ENCODE peak calls at places on chromosomes 1 and 21, in five cellular contexts. G is heart left ventricle, R is fibroblast of mammary gland, C is lower leg skin, S is adipocyte. X is an unnamed sample.

GRCh38 chr1:203296456-203297073 is 8.8 kb upstream of the BTG2 start:
- DNase-seq in G (peak), R (peak), C (no peak), S (peak), X (no peak)

GRCh38 chr1:12201343-12202189 is 28.3 kb upstream of the VPS13D start:
- DNase-seq in G (no peak), R (no peak), C (no peak), S (no peak), X (no peak)

GRCh38 chr1:53321776-53322602 is 5.9 kb downstream of the LRP8 start:
- DNase-seq in G (no peak), R (no peak), C (no peak), S (no peak), X (no peak)

GRCh38 chr1:240912821-240913220 is 300.9 kb upstream of the GREM2 start:
- DNase-seq in G (no peak), R (no peak), C (no peak), S (no peak), X (no peak)

GRCh38 chr1:190258003-190258402 is 219.7 kb downstream of the BRINP3 start:
- DNase-seq in G (no peak), R (no peak), C (no peak), S (no peak), X (no peak)

GRCh38 chr1:2457444-2457843 is 18.6 kb upstream of the PLCH2 start:
- DNase-seq in G (no peak), R (no peak), C (no peak), S (no peak), X (no peak)

GRCh38 chr21:35940074-35940927 is 120.0 kb downstream of the SETD4 start:
- DNase-seq in G (peak), R (peak), C (no peak), S (peak), X (no peak)

GRCh38 chr1:183197762-183198161 is 11.7 kb downstream of the LAMC2 start:
- DNase-seq in G (no peak), R (no peak), C (no peak), S (no peak), X (no peak)

GRCh38 chr1:153122831-153123421 is 9.6 kb upstream of the SPRR2F start:
- DNase-seq in G (no peak), R (no peak), C (no peak), S (no peak), X (no peak)

GRCh38 chr1:221263831-221264767 is 384.9 kb downstream of the HLX start:
- DNase-seq in G (peak), R (peak), C (no peak), S (peak), X (peak)

GRCh38 chr21:36461918-36462486 is 17.9 kb downstream of the CLDN14 start:
- DNase-seq in G (no peak), R (no peak), C (no peak), S (no peak), X (no peak)

GRCh38 chr1:115949156-115949555 is 27.2 kb upstream of the SLC22A15 start:
- DNase-seq in G (no peak), R (peak), C (no peak), S (no peak), X (no peak)

GRCh38 chr1:60234761-60235160 is 161.2 kb upstream of the C1orf87 start:
- DNase-seq in G (no peak), R (peak), C (no peak), S (no peak), X (no peak)

GRCh38 chr1:19942088-19942487 is 18.7 kb upstream of the PLA2G2E start:
- DNase-seq in G (no peak), R (peak), C (no peak), S (no peak), X (no peak)

GRCh38 chr1:111030590-111030989 is 66.9 kb upstream of the LRIF1 start:
- DNase-seq in G (no peak), R (peak), C (no peak), S (peak), X (no peak)

GRCh38 chr1:107326823-107327445 is 186.1 kb downstream of the NTNG1 start:
- DNase-seq in G (no peak), R (no peak), C (no peak), S (peak), X (no peak)

GRCh38 chr1:241837901-241838300 is 10.1 kb upstream of the EXO1 start:
- DNase-seq in G (no peak), R (peak), C (no peak), S (peak), X (no peak)

GRCh38 chr1:7827134-7827955 is 25.5 kb downstream of the UTS2 start:
- DNase-seq in G (no peak), R (peak), C (no peak), S (no peak), X (no peak)

GRCh38 chr1:93446837-93447451 is 974 bp upstream of the FNBP1L start:
- DNase-seq in G (peak), R (peak), C (peak), S (peak), X (no peak)

GRCh38 chr1:116982319-116983004 is 19.1 kb upstream of the CD101 start:
- DNase-seq in G (no peak), R (no peak), C (no peak), S (no peak), X (no peak)

GRCh38 chr1:156860639-156861423 is at the start of gene NTRK1:
- DNase-seq in G (peak), R (no peak), C (no peak), S (peak), X (no peak)

GRCh38 chr21:34771512-34772028 is 102.8 kb downstream of the CLIC6 start:
- DNase-seq in G (no peak), R (peak), C (no peak), S (peak), X (no peak)

GRCh38 chr1:26280333-26281042 is 602 bp downstream of the SH3BGRL3 start:
- DNase-seq in G (peak), R (peak), C (peak), S (peak), X (no peak)

GRCh38 chr1:26277719-26278118 is 2.2 kb upstream of the SH3BGRL3 start:
- DNase-seq in G (peak), R (no peak), C (no peak), S (no peak), X (no peak)

GRCh38 chr1:26278303-26278702 is 1.6 kb upstream of the SH3BGRL3 start:
- DNase-seq in G (peak), R (peak), C (peak), S (peak), X (peak)

GRCh38 chr1:26279598-26280332 is at the start of gene SH3BGRL3:
- DNase-seq in G (peak), R (peak), C (peak), S (peak), X (peak)

DNA sequence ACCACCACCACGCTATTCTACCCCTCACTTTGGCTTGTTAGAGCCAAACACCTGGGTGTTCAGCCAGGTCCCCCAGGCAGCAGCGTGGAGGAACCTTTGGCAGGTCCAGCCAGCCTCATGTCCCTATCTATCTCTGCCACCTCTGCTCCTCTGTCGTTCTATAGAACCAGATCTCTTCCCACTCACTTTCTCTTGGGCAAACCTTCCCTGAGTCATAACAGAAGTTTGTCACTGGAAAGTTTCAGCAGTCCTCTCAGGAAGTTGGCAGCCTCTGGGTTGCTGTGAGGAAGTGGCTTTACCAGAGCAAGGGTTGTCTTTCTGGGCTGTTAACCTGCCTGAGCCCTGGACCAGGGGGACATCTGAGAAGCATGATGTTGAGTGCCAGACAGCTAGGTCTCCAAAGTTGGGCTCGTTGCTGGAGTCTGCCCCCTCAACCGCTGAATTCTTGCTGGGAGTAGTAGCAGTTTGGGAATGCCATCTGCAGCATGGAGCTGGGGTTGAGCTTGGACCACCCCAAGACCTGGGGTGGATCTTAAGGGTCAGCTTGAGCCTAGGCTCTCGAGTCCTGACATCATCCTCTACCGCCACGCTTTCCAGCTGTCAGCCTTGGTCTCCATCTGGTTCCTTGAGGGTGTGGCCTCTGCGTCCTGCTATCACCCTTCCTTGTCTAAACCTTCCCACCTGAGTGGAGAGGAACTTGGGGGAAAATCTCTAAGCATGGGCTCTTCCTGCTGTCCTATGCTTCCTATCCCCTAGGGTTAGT is 870 bp upstream of the SH3BGRL3 start:
- DNase-seq in G (peak), R (peak), C (peak), S (peak), X (no peak)
- H3K4me3 ChIP-seq in G (peak), R (peak), C (peak), S (peak), X (peak)

DNA sequence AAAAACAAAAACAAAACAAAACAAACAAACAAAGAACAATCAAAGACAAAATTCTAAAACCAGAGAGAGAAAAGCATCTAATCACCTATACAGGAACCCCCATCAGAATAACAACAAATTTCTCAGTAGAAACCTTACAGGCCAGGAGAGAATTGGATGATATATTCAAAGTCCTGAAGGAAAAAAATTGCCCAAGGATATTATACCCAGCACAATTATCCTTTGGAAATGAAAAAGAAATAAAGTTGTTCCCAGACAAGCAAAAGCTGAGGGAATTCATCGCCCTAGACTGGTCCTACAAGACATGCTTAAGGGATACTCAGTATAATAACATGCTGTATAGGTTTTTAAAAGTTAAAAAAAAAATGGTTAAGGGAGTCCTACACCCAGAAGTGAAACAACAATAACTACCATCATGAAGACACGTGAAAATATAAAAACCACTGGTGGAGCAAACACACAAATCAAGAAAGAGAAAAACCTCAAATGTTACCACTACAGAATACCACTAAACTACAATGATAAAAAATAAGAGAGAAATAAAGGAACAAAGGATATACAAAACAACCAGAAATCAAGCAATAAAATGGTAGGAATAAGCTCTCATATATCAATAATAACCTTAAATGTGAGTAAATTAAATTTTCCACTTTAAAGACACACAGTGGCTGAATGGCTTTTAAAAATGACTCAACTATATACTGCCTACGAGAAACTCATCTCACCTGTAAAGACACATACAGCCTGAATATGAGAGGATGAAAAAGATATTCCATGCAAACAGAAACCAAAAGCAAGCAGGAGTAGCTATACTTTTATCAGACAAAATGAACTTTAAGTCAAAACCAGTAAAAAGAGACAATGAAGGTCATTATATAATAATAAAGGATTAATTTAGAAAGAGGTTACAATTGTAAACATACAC is 121.9 kb downstream of the ACBD6 start:
- DNase-seq in G (no peak), R (no peak), C (no peak), S (no peak), X (no peak)
- H3K4me3 ChIP-seq in G (no peak), R (no peak), C (no peak), S (peak), X (no peak)

GRCh38 chr1:24932284-24932683 is 2.2 kb upstream of the RUNX3 start:
- DNase-seq in G (no peak), R (peak), C (no peak), S (peak), X (no peak)
- H3K4me3 ChIP-seq in G (peak), R (no peak), C (no peak), S (no peak), X (peak)

DNA sequence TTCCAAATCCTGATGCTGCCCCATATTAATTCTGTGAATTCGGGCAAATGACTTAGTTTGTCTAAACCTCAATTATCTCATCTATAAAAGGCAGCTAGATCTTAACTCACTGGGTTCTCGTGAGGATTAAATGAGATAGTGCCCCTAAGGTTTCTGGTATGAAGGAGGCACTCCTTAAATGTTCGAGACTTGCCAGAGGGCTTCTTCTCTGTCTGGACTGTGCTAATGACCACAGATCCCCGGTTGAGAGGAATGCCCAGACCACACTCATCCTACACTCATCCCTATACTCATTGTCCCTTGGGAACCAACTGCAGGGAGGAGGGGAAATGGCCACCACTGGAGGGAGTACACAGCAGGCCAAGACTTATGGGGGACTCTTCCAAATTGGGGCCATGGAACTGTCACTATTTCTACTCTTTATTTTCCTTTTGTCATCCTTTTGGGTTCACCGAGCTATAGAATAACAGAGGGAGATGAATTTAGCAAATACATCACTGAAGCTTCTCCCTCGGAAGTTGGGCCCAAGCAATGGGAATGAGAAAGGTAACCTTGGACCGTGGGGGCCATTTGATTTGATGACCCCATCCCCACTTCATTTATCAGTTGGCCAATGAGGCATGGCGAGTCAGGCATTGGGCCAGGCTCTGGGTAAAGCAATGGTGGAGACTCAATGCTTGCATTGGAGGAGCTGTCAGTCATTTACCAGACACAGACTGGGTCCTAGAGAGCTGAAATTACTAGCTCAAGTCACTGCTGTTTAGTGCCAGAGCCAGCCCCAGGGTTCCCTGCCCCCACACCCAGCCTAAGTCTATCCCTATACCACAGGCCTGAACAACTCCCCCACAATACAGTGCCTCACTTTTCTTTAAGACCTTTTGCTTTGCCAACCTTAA is 5.1 kb downstream of the ATF3 start:
- DNase-seq in G (no peak), R (peak), C (no peak), S (peak), X (no peak)
- H3K4me3 ChIP-seq in G (no peak), R (no peak), C (no peak), S (no peak), X (no peak)

GRCh38 chr1:36150296-36151132 is 1.2 kb upstream of the TRAPPC3 start:
- DNase-seq in G (peak), R (peak), C (peak), S (peak), X (peak)
- H3K4me3 ChIP-seq in G (peak), R (peak), C (no peak), S (peak), X (peak)

GRCh38 chr1:200116324-200116723 is 88.8 kb downstream of the NR5A2 start:
- DNase-seq in G (no peak), R (no peak), C (no peak), S (no peak), X (no peak)
- H3K4me3 ChIP-seq in G (no peak), R (no peak), C (no peak), S (no peak), X (no peak)

DNA sequence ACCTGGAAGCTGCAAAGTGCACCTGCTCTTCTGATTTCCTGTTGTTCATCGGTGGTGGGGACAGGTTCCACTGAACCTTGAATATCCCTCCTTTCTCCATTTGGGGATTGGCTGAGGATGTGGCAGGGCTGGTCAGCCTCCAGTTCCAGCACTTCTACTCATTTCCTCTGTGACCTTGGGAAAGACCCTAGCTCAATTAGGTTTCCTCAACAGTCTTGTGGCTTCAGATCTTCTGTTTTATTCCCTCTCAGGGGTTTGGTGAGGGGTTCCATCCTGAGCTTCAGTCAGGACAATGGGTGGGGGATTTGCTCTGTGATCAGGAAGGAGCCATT is 317.1 kb upstream of the PROX1 start:
- DNase-seq in G (no peak), R (no peak), C (no peak), S (no peak), X (no peak)
- H3K4me3 ChIP-seq in G (no peak), R (no peak), C (no peak), S (no peak), X (no peak)

X was measured in thoracic aorta.